ENCODE peak calls at places on chromosomes 16 and 17, in four cellular contexts. P, H, X and E are unnamed samples.

GRCh38 chr17:33696102-33696501 is 403.0 kb upstream of the ASIC2 start:
- DNase-seq in P (no peak), H (no peak), X (peak; percentile 20), E (peak; percentile 30)

GRCh38 chr17:67211742-67212141 is 33.3 kb downstream of the HELZ start:
- DNase-seq in P (peak; percentile 9), H (no peak), X (no peak), E (no peak)

GRCh38 chr16:51449441-51449840 is 298.4 kb upstream of the SALL1 start:
- DNase-seq in P (no peak), H (no peak), X (no peak), E (no peak)

GRCh38 chr17:61456688-61457225 is 4.5 kb downstream of the TBX4 start:
- DNase-seq in P (no peak), H (no peak), X (no peak), E (no peak)

GRCh38 chr17:77416096-77416713 is 275.4 kb downstream of the SEC14L1 start:
- DNase-seq in P (no peak), H (no peak), X (no peak), E (no peak)

GRCh38 chr17:63917646-63918045 is 993 bp downstream of the GH1 start:
- DNase-seq in P (no peak), H (no peak), X (no peak), E (no peak)

GRCh38 chr17:1813088-1813487 is 16.6 kb downstream of the SMYD4 start:
- DNase-seq in P (no peak), H (no peak), X (no peak), E (no peak)

GRCh38 chr16:70746708-70747424 is 54.1 kb downstream of the VAC14 start:
- DNase-seq in P (peak; percentile 99), H (peak; percentile 75), X (peak; percentile 88), E (no peak)

GRCh38 chr16:11470676-11471415 is 115.9 kb downstream of the LITAF start:
- DNase-seq in P (no peak), H (no peak), X (no peak), E (peak; percentile 14)

GRCh38 chr17:38914741-38915638 is 10.4 kb upstream of the LASP1NB start:
- DNase-seq in P (peak; percentile 93), H (no peak), X (no peak), E (peak; percentile 67)

GRCh38 chr17:78879679-78880186 is 23.3 kb downstream of the CEP295NL start:
- DNase-seq in P (no peak), H (no peak), X (peak; percentile 35), E (peak; percentile 76)

GRCh38 chr17:74739227-74739831 is 2.3 kb downstream of the RAB37 start:
- DNase-seq in P (no peak), H (no peak), X (no peak), E (no peak)

GRCh38 chr17:8868529-8868951 is 1.1 kb upstream of the PIK3R6 start:
- DNase-seq in P (no peak), H (no peak), X (no peak), E (no peak)

GRCh38 chr17:13813347-13814240 is 211.9 kb upstream of the HS3ST3A1 start:
- DNase-seq in P (peak; percentile 13), H (no peak), X (no peak), E (no peak)

GRCh38 chr17:76515291-76515949 is 14.2 kb upstream of the RHBDF2 start:
- DNase-seq in P (no peak), H (no peak), X (peak; percentile 48), E (no peak)

GRCh38 chr16:50169555-50170096 is 16.5 kb downstream of the TENT4B start:
- DNase-seq in P (no peak), H (no peak), X (no peak), E (no peak)

GRCh38 chr16:10738231-10739077 is 5.2 kb upstream of the NUBP1 start:
- DNase-seq in P (peak; percentile 92), H (peak; percentile 79), X (peak; percentile 58), E (no peak)

DNA sequence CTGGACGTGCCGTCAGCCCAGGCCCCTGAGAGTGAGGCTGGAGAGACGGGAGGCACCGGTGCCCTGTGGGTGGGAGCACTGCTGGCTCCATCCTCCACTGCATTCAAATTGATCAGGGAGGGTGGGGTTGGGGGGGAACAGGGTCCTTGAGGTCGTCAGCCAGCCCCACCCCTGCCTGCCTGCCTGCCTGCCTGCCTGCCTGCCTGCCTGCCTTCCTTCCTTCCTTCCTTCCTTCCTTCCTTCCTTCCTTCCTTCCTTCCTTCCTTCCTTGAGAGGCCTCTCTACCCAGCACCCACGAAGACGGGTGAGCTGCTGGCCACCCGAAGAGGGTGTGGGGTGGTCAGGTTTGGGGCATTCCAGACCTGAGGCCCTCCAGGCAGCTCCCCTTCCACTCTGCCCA is 16.0 kb downstream of the BAHCC1 start:
- DNase-seq in P (no peak), H (no peak), X (no peak), E (no peak)
- TF ChIP-seq ELF1 in P (no peak), H (no peak), X (no peak), E (no peak)

DNA sequence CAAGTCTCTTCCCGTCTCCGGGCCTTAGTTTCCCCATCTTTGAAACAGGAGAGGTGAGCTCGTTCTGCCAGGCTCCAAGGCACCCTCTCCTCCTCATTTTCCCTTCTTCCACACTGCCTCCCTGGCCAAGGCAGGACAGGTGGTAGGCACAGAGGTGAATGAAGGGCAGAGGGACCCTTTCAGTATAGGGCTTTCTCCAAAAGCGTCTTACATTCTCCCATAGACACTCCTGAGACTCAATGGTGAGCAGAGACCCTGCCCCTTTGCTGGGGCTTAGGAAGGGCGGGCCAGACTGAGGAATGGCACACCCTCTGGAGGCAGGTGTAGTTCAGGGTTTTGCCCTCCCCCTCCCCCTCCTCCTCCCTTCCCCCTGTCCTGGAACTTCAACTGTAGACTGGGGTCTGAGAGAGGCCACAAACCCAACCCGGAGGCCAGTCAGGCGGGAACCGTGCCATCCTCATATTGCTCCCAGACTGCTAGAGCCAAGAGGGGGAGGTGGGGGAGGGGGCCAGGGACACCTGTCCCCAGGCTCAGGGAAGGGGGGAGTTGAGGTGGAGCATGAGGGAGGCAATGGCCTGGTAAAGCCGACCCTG is 1.9 kb downstream of the PLEKHH3 start:
- DNase-seq in P (no peak), H (no peak), X (no peak), E (no peak)
- H3K4me3 ChIP-seq in P (peak overlapping the region; percentile 99), H (peak overlapping the region; percentile 98), X (peak overlapping the region; percentile 61), E (peak overlapping the region; percentile 91)

DNA sequence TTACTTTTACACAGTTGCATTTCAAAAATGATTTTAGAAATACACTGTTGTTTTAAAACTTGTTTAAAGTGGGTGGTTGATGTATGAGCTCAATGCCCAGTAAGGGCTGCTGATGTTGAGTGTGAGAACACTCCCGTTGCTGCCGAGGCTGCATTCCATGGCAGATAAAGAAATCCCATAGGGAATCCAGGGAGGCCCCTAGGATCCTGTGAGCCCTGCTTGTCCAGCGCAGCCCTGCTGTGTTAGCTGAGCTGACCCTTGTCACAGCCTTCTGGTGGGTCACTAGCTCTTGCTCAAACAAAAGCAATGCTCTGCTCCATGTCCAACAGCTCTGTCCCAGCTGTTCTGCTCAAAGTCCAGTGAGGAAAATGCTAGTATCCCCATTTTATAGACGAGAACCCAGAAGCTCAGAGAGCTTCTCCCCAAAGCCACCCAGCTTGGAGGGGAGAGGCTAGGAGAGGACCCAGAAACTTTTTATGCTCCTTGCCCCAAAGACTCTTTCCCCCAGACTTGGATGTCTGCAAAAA is 18.6 kb upstream of the COL1A1 start:
- DNase-seq in P (peak; percentile 87), H (no peak), X (no peak), E (no peak)
- TF ChIP-seq ELF1 in P (no peak), H (no peak), X (no peak), E (no peak)

GRCh38 chr16:13013043-13013442 is 111.6 kb downstream of the SHISA9 start:
- DNase-seq in P (no peak), H (no peak), X (no peak), E (peak; percentile 11)
- H3K4me3 ChIP-seq in P (no peak overlapping the region), H (no peak overlapping the region), X (no peak overlapping the region), E (no peak overlapping the region)

GRCh38 chr17:57938061-57938502 is 17.1 kb downstream of the CUEDC1 start:
- DNase-seq in P (peak; percentile 86), H (no peak), X (no peak), E (no peak)
- TF ChIP-seq ELF1 in P (peak; percentile 42), H (no peak), X (no peak), E (no peak)

GRCh38 chr16:29972992-29973383 is 680 bp upstream of the TAOK2 start:
- DNase-seq in P (no peak), H (no peak), X (no peak), E (no peak)
- H3K4me3 ChIP-seq in P (no peak overlapping the region), H (no peak overlapping the region), X (no peak overlapping the region), E (no peak overlapping the region)

DNA sequence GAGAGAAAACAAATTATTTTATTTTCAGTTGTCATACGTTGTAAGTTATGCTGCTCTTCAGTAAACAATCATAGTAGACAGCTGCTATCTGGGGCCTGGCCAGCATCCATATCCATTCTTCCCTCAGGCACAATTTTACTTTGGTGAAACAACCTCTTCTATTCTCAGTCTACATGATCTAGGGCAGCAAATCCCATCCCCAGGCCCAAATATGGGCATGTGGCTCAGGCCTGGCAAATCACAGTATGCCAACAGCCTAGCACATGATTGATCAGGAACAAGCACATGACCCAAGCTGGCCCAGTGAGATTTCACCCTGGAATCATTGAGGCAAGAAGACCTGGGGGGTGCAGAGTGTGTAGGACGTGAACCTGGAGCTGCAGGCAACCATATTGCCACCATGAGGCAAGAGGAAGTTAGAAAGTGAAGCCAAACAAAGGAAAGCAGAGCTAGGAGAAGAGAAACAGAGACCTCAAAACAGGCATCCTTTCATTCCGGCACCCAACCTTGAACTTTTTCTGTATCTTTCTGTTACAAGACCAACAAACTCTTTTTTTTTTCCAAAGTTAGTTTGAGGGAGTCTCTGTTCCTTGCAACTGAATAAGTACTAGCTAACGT is 10.3 kb upstream of the ABCC12 start:
- DNase-seq in P (peak; percentile 69), H (no peak), X (no peak), E (no peak)
- TF ChIP-seq ELF1 in P (no peak), H (no peak), X (no peak), E (no peak)

GRCh38 chr17:55409030-55409800 is 12.4 kb downstream of the MMD start:
- DNase-seq in P (no peak), H (no peak), X (no peak), E (no peak)

GRCh38 chr17:55407641-55408566 is 13.7 kb downstream of the MMD start:
- DNase-seq in P (peak; percentile 98), H (no peak), X (no peak), E (no peak)

GRCh38 chr17:55413825-55414489 is 7.7 kb downstream of the MMD start:
- DNase-seq in P (no peak), H (no peak), X (no peak), E (no peak)

GRCh38 chr17:55411463-55411855 is 10.2 kb downstream of the MMD start:
- DNase-seq in P (no peak), H (no peak), X (no peak), E (peak; percentile 74)

DNA sequence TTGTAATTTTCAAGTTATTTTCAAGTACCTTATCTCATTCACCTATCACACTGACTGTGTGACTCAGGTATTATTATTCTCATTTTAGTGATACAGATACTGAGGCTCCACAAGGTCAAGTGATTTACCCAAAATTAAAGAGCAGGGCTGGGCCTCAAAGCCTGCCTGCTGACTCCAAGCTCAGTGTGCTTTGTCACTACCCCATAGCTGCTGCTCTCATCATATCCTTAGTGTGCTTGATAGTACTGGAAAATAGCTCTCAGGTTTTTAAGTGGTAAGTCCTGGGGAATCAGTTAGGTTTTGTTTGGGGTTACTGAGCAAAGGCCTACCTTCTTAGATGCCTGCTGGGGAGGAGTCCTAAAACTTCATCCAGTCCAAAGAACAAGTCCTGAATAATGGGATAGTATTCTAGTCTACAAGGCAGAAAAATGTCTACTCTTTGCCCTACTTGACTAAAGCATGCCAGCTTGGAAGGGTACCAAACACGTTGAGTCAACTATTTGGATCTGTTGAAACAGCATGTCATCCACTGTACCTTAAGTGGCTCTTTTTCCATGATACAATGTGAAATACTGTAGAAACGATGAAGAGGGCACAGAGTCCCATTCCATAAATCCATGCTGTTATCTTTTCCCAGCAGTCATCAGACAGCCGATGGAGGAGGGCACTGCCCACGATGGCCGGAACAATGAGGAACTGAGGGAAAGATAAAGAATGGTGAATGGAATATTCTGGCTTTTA is 10.7 kb downstream of the MMD start:
- DNase-seq in P (peak; percentile 55), H (no peak), X (no peak), E (peak; percentile 53)
- H3K4me3 ChIP-seq in P (no peak overlapping the region), H (no peak overlapping the region), X (no peak overlapping the region), E (no peak overlapping the region)

GRCh38 chr16:47826070-47826469 is 329.7 kb downstream of the ABCC12 start:
- DNase-seq in P (no peak), H (no peak), X (no peak), E (no peak)
- TF ChIP-seq ELF1 in P (no peak), H (no peak), X (no peak), E (no peak)